ENCODE peak calls at places on chromosomes 7 and 10, in four cellular contexts. M is fibroblast of the aortic adventitia, O is HFFc6, G is progenitor cell of endocrine pancreas. V is an unnamed sample.

GRCh38 chr10:47258921-47259320 is 41.1 kb upstream of the GDF10 start:
- DNase-seq in M (no peak), O (no peak), G (no peak), V (no peak)

GRCh38 chr7:122307228-122307619 is 2.7 kb upstream of the FEZF1 start:
- DNase-seq in M (no peak), O (no peak), G (no peak), V (no peak)

GRCh38 chr7:18177815-18178660 is 150.4 kb upstream of the PRPS1L1 start:
- DNase-seq in M (peak; percentile 64), O (no peak), G (no peak), V (peak; percentile 78)

GRCh38 chr10:43692051-43692825 is 43.6 kb upstream of the ZNF32 start:
- DNase-seq in M (peak; percentile 92), O (no peak), G (no peak), V (no peak)

GRCh38 chr10:89032141-89032814 is 41.7 kb downstream of the FAS start:
- DNase-seq in M (peak; percentile 80), O (peak; percentile 53), G (no peak), V (peak; percentile 85)

GRCh38 chr7:130432886-130433285 is 7.9 kb downstream of the CEP41 start:
- DNase-seq in M (peak; percentile 56), O (peak; percentile 12), G (no peak), V (no peak)

GRCh38 chr7:124030964-124031363 is 1.9 kb downstream of the TMEM229A start:
- DNase-seq in M (no peak), O (no peak), G (no peak), V (no peak)

GRCh38 chr10:43939939-43940810 is 291.5 kb upstream of the ZNF32 start:
- DNase-seq in M (no peak), O (peak; percentile 15), G (no peak), V (no peak)

GRCh38 chr10:25028711-25029110 is 12.3 kb downstream of the THNSL1 start:
- DNase-seq in M (no peak), O (no peak), G (no peak), V (no peak)

GRCh38 chr10:25029519-25029918 is 13.1 kb downstream of the THNSL1 start:
- DNase-seq in M (no peak), O (no peak), G (no peak), V (no peak)

GRCh38 chr10:25023278-25023677 is 6.9 kb downstream of the THNSL1 start:
- DNase-seq in M (no peak), O (no peak), G (no peak), V (no peak)

GRCh38 chr10:25024528-25024927 is 8.1 kb downstream of the THNSL1 start:
- DNase-seq in M (peak; percentile 8), O (no peak), G (no peak), V (no peak)

DNA sequence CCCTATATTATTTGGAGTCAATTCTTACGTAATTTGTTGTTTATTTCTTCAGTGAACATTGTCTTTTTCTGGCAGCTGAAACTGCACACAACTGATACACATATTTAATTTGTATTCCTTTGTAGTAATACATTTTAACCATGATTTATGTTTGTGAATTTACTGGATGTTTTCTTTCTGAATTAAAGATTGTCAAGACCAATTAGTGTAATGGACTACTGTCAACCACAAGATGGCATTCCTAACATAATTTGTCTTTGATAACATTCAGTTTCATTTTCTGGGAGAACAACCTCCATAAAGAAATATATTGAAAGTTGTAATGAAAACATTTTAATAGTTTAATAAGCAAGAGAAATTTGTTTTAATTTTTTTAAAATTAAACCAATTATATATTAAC is 10.1 kb downstream of the THNSL1 start:
- DNase-seq in M (peak; percentile 43), O (peak; percentile 1), G (no peak), V (no peak)
- TF ChIP-seq CTCF in M (peak; percentile 7), O (peak; percentile 17), G (no peak), V (no peak)

GRCh38 chr10:23157691-23158369 is 34.3 kb upstream of the PTF1A start:
- DNase-seq in M (peak; percentile 43), O (peak; percentile 10), G (no peak), V (no peak)
- TF ChIP-seq CTCF in M (peak; percentile 42), O (no peak), G (no peak), V (no peak)

GRCh38 chr7:64795176-64795575 is 948 bp downstream of the ZNF138 start:
- DNase-seq in M (no peak), O (no peak), G (no peak), V (no peak)

GRCh38 chr7:64793106-64793755 is 997 bp upstream of the ZNF138 start:
- DNase-seq in M (no peak), O (peak; percentile 35), G (no peak), V (no peak)

GRCh38 chr7:64794171-64794844 is at the start of gene ZNF138:
- DNase-seq in M (peak; percentile 92), O (peak; percentile 92), G (peak; percentile 91), V (peak; percentile 82)
- TF ChIP-seq CTCF in M (no peak), O (no peak), G (peak; percentile 14), V (no peak)

GRCh38 chr7:117995850-117996650 is 122.8 kb upstream of the CTTNBP2 start:
- DNase-seq in M (no peak), O (no peak), G (no peak), V (no peak)

GRCh38 chr7:117997862-117998825 is 124.9 kb upstream of the CTTNBP2 start:
- DNase-seq in M (no peak), O (no peak), G (no peak), V (no peak)

GRCh38 chr7:117992635-117993034 is 119.4 kb upstream of the CTTNBP2 start:
- DNase-seq in M (no peak), O (no peak), G (no peak), V (no peak)

GRCh38 chr7:117990834-117991233 is 117.6 kb upstream of the CTTNBP2 start:
- DNase-seq in M (no peak), O (no peak), G (no peak), V (no peak)

DNA sequence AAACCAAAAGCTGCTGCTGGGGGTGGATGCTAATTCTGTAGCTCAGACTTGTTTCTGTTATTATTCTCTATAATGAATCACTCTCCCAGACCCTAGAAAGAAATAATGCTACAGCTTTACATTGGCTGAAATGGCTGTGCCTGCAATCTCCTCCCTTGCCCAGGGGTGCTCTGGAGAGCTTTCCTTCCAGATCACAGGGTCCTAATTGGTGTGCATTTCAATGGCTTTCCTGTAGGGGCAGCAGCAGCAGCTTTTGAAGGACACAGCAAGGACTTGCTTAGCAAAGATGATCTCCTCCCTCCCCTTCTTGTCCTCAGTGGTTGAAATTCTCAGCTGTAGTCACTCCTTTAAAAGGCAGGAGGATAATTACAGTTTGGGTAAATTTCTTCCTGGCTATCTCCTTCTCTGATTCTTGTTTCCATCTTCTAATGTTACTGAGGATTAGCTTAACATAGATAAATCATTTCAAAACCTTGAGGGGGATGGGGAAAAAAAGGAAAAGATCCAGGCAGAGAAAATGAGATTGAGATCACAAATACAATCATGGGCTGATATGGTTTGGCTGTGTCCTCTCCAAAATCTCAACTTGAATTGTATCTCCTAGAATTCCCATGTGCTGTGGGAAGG is 120.2 kb upstream of the CTTNBP2 start:
- DNase-seq in M (peak; percentile 14), O (no peak), G (peak; percentile 15), V (no peak)
- TF ChIP-seq CTCF in M (peak; percentile 54), O (no peak), G (peak; percentile 57), V (peak; percentile 24)

GRCh38 chr7:44967571-44968446 is 11.0 kb downstream of the MYO1G start:
- DNase-seq in M (peak; percentile 35), O (no peak), G (no peak), V (no peak)
- TF ChIP-seq CTCF in M (peak; percentile 34), O (peak; percentile 60), G (peak; percentile 53), V (no peak)

DNA sequence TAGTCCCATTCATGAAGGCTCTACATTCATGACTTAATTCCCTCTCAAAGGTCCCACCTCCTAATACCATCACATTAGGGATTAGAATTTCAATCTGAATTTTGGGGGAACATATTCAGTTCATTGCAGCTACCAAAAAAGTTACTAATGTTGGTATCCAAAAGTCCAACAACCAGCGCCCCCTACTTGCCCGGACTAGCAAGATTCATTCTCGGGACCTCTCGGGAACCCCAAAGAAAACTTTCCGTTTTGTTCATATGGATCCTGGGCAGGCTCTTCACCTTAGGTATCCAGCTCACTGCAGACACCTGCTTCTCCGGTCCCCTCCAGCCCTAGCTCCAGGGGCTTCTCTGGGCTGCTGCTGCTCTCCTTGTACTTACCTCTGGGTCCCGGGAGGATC is 8.9 kb upstream of the GRK5 start:
- DNase-seq in M (no peak), O (no peak), G (no peak), V (no peak)
- TF ChIP-seq CTCF in M (peak; percentile 55), O (peak; percentile 72), G (peak; percentile 34), V (no peak)

GRCh38 chr7:31767686-31768358 is 80.8 kb downstream of the PPP1R17 start:
- DNase-seq in M (no peak), O (no peak), G (no peak), V (no peak)

GRCh38 chr7:31761646-31762045 is 74.6 kb downstream of the PPP1R17 start:
- DNase-seq in M (no peak), O (no peak), G (no peak), V (no peak)

GRCh38 chr7:31758770-31759169 is 71.8 kb downstream of the PPP1R17 start:
- DNase-seq in M (no peak), O (no peak), G (no peak), V (no peak)

GRCh38 chr7:31764457-31764856 is 77.4 kb downstream of the PPP1R17 start:
- DNase-seq in M (no peak), O (no peak), G (no peak), V (no peak)

GRCh38 chr7:31763548-31763947 is 76.5 kb downstream of the PPP1R17 start:
- DNase-seq in M (no peak), O (no peak), G (no peak), V (no peak)
- TF ChIP-seq CTCF in M (peak; percentile 17), O (peak; percentile 43), G (peak; percentile 39), V (no peak)

GRCh38 chr7:5396999-5397656 is 26.5 kb downstream of the TNRC18 start:
- DNase-seq in M (peak; percentile 87), O (peak; percentile 91), G (no peak), V (peak; percentile 94)

GRCh38 chr7:5395246-5395645 is 28.4 kb downstream of the TNRC18 start:
- DNase-seq in M (no peak), O (no peak), G (no peak), V (no peak)

GRCh38 chr7:5397657-5398237 is 25.9 kb downstream of the TNRC18 start:
- DNase-seq in M (no peak), O (no peak), G (no peak), V (no peak)

GRCh38 chr7:5394264-5395105 is 29.1 kb downstream of the TNRC18 start:
- DNase-seq in M (no peak), O (no peak), G (no peak), V (no peak)

GRCh38 chr7:5396542-5396941 is 27.1 kb downstream of the TNRC18 start:
- DNase-seq in M (no peak), O (no peak), G (no peak), V (no peak)
- TF ChIP-seq CTCF in M (no peak), O (no peak), G (no peak), V (peak; percentile 49)

DNA sequence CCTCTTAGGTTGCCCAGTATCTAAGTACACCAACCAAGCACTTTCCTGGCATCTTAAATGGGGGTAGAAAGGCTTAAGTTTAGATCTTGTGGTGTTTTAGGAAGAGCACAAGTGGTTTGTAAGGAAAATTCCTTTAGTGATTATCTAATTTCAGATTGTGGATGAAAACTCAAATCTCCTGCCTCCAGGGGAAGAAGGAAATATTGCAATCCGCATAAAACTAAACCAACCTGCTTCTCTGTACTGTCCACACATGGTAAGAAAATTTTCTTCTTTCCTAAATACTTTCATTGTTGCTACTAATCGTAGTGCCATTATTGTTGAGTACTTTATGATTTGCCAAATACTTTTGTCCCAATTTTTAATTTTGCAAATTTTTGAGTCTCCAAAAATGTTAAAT is 31.1 kb downstream of the ACSM6 start:
- DNase-seq in M (no peak), O (no peak), G (no peak), V (no peak)
- TF ChIP-seq CTCF in M (no peak), O (no peak), G (no peak), V (no peak)

GRCh38 chr7:15007507-15007906 is 105.0 kb upstream of the DGKB start:
- DNase-seq in M (peak; percentile 5), O (no peak), G (no peak), V (no peak)
- TF ChIP-seq CTCF in M (peak; percentile 37), O (peak; percentile 50), G (peak; percentile 39), V (no peak)